ENCODE peak calls at places on chromosomes 5 and 9, in eight cellular contexts. W is CD4-positive, alpha-beta memory T cell; L is stomach; A is ovary; D is aorta; J is transverse colon; R is mammary epithelial cell; T is A673. B is an unnamed sample. For H3K27me3 and H3K4me1, the result is how much of the 10 kb centered on the place peaks cover.

GRCh38 chr9:99085949-99086948 is 18.7 kb upstream of the TGFBR1 start:
- DNase-seq in W (no peak), L (no peak), A (no peak), D (peak), J (no peak), R (no peak), T (no peak), B (no peak)

GRCh38 chr5:157076558-157076957 is 17.6 kb upstream of the HAVCR1 start:
- DNase-seq in W (no peak), L (no peak), A (no peak), D (no peak), J (no peak), R (no peak), T (no peak), B (no peak)

GRCh38 chr5:109931049-109931448 is 241.3 kb downstream of the MAN2A1 start:
- DNase-seq in W (no peak), L (no peak), A (no peak), D (no peak), J (no peak), R (no peak), T (no peak), B (no peak)

GRCh38 chr5:55101556-55102276 is 730 bp upstream of the GZMA start:
- DNase-seq in W (peak), L (no peak), A (no peak), D (no peak), J (no peak), R (no peak), T (no peak), B (peak)

GRCh38 chr5:5421961-5422818 is at the start of gene ICE1:
- DNase-seq in W (peak), L (peak), A (peak), D (peak), J (peak), R (peak), T (peak), B (peak)

GRCh38 chr9:23638837-23639426 is 187.1 kb downstream of the ELAVL2 start:
- DNase-seq in W (no peak), L (no peak), A (no peak), D (no peak), J (no peak), R (peak), T (no peak), B (no peak)

GRCh38 chr5:31889131-31889561 is 250.2 kb downstream of the PDZD2 start:
- DNase-seq in W (no peak), L (peak), A (no peak), D (no peak), J (no peak), R (no peak), T (no peak), B (no peak)

GRCh38 chr5:52692039-52692438 is 95.7 kb upstream of the ITGA1 start:
- DNase-seq in W (no peak), L (no peak), A (no peak), D (no peak), J (no peak), R (no peak), T (no peak), B (no peak)

GRCh38 chr5:153756540-153756939 is 266.1 kb downstream of the GRIA1 start:
- DNase-seq in W (no peak), L (no peak), A (no peak), D (no peak), J (no peak), R (peak), T (peak), B (no peak)

GRCh38 chr5:150618188-150618587 is 22.3 kb upstream of the SYNPO start:
- DNase-seq in W (no peak), L (peak), A (peak), D (no peak), J (no peak), R (no peak), T (no peak), B (no peak)

GRCh38 chr5:81751836-81752643 is 1.1 kb upstream of the SSBP2 start:
- DNase-seq in W (no peak), L (peak), A (peak), D (peak), J (no peak), R (peak), T (no peak), B (no peak)
- H3K27me3 ChIP-seq in W (under half), L (under half), A (under half), D (under half), J (under half), R (under half), T (under half), B (under half)

GRCh38 chr5:92944337-92944736 is 636.7 kb downstream of the NR2F1-AS1 start:
- DNase-seq in W (no peak), L (no peak), A (no peak), D (no peak), J (no peak), R (no peak), T (no peak), B (no peak)
- H3K4me1 ChIP-seq in W (under half), L (under half), A (under half), D (under half), J (under half), R (under half), T (under half), B (under half)

DNA sequence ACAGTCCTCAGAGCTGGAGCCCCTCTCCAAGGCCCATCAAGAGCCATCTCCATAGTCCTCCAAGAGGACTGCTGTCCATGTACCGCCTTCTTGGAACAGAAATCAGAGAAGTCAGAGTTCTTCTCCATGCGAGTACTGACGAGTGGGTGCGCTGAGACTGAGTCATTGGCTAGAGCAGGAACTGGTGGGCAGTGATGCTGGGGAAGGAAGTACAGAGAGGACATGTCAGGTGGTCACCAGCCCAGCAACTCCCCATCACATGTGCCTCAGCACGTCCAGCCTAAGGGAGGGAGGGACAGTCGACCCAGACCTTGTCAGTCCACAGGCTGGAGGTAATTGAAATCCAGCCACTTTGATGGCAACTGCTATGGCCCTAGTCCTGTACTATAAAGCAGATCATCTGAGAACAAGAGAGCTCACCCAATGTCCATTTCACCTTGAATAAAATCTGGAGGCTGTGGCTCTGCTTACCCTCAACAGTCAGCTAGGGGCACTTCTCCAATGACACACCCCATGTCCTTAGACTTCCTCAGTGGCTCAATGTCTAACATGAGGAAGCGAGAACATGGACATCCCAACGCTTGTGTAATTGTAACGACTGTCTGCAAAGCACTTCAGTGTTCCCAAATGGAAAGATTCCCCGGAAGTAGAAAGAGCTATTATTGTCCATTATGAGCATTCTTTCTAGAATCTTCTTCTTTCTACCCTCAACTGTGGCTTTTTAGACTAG is 15.0 kb upstream of the FBP1 start:
- DNase-seq in W (no peak), L (no peak), A (no peak), D (peak), J (no peak), R (peak), T (no peak), B (no peak)
- H3K27ac ChIP-seq in W (no peak), L (no peak), A (no peak), D (no peak), J (no peak), R (no peak), T (no peak), B (no peak)

GRCh38 chr9:34546834-34547827 is 24.3 kb upstream of the ENHO start:
- DNase-seq in W (peak), L (peak), A (no peak), D (peak), J (peak), R (peak), T (peak), B (no peak)

GRCh38 chr9:34550016-34550680 is 27.4 kb upstream of the ENHO start:
- DNase-seq in W (no peak), L (peak), A (no peak), D (peak), J (no peak), R (no peak), T (no peak), B (no peak)

GRCh38 chr9:34547960-34548603 is 25.3 kb upstream of the ENHO start:
- DNase-seq in W (peak), L (peak), A (peak), D (peak), J (peak), R (peak), T (peak), B (no peak)

GRCh38 chr9:34550681-34551270 is 28.0 kb upstream of the ENHO start:
- DNase-seq in W (no peak), L (no peak), A (no peak), D (peak), J (no peak), R (no peak), T (no peak), B (no peak)

GRCh38 chr9:34549407-34549732 is 26.6 kb upstream of the ENHO start:
- DNase-seq in W (no peak), L (peak), A (no peak), D (peak), J (no peak), R (no peak), T (no peak), B (no peak)
- H3K27me3 ChIP-seq in W (under half), L (under half), A (under half), D (under half), J (under half), R (under half), T (under half), B (under half)

DNA sequence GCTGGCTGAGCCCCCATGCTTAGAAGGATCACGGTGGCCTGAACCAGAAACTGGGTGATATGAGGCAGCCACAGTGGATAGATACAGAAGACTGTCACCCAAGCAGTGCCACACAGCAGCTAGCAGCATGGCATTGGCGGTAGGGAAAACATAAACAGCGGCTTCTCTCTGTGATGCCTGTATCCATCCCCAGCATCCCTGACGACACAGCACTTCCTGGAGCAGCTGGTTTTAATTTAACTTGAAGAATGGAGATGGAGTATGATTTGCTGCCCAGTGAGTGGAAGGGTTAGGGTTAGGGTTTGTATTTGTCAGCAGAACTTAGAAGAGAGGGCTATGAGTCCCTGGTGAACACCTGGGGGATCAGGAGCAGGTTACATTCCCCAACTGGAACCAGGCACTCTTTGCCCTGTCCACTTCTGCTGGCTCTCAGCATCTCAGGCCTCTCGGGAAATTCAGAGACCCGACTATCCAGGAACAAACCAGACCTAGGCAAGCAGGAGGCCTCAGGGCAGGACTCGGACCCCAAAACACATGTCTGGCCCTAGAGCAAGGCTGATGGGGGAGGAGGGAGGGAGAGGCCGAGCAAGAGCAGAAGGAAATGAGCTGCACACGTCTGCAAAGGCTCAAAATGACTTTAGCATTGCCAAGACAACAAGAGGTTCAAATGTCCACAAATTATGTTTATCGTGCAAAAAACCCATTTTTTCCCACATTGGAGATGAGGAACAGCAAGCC is 6.4 kb upstream of the GGTA1 start:
- DNase-seq in W (no peak), L (no peak), A (no peak), D (no peak), J (no peak), R (no peak), T (no peak), B (no peak)
- H3K4me1 ChIP-seq in W (under half), L (under half), A (under half), D (under half), J (under half), R (under half), T (under half), B (under half)

B was measured in CD8-positive, alpha-beta memory T cell.